ENCODE peak calls at places on chromosomes 1 and 21, in seven cellular contexts. C is astrocyte of the spinal cord, O is GM13976, E is sigmoid colon, L is endodermal cell, A is foreskin keratinocyte, Y is uterus. P is an unnamed sample.

GRCh38 chr1:155379180-155379876 is 58.6 kb downstream of the RUSC1 start:
- DNase-seq in C (peak), O (no peak), E (no peak), L (no peak), A (no peak), Y (no peak), P (no peak)

GRCh38 chr1:157966034-157966671 is 27.3 kb upstream of the KIRREL1 start:
- DNase-seq in C (peak), O (no peak), E (peak), L (no peak), A (peak), Y (peak), P (no peak)

GRCh38 chr1:34013958-34014737 is 150.3 kb downstream of the HMGB4 start:
- DNase-seq in C (no peak), O (peak), E (no peak), L (peak), A (no peak), Y (no peak), P (peak)

GRCh38 chr1:247331172-247331525 is 518 bp downstream of the ZNF496 start:
- DNase-seq in C (peak), O (peak), E (peak), L (peak), A (peak), Y (peak), P (peak)

GRCh38 chr1:77433934-77434333 is 152.1 kb downstream of the AK5 start:
- DNase-seq in C (no peak), O (no peak), E (no peak), L (no peak), A (no peak), Y (no peak), P (no peak)

GRCh38 chr1:18732686-18733085 is 102.0 kb downstream of the PAX7 start:
- DNase-seq in C (no peak), O (no peak), E (peak), L (peak), A (no peak), Y (no peak), P (no peak)

GRCh38 chr1:15702722-15703550 is 18.8 kb downstream of the PLEKHM2 start:
- DNase-seq in C (no peak), O (no peak), E (no peak), L (peak), A (no peak), Y (peak), P (no peak)

GRCh38 chr1:57600424-57600823 is 176.6 kb upstream of the DAB1 start:
- DNase-seq in C (no peak), O (no peak), E (no peak), L (peak), A (no peak), Y (no peak), P (no peak)

GRCh38 chr1:243447342-243447741 is 191.5 kb downstream of the SDCCAG8 start:
- DNase-seq in C (peak), O (no peak), E (no peak), L (no peak), A (peak), Y (no peak), P (no peak)

GRCh38 chr1:64923294-64923718 is 43.0 kb downstream of the JAK1 start:
- DNase-seq in C (no peak), O (no peak), E (no peak), L (no peak), A (no peak), Y (no peak), P (peak)

GRCh38 chr1:40877681-40878080 is 15.5 kb upstream of the CITED4 start:
- DNase-seq in C (peak), O (no peak), E (peak), L (peak), A (peak), Y (peak), P (no peak)

GRCh38 chr1:2383576-2383975 is 7.8 kb downstream of the MORN1 start:
- DNase-seq in C (no peak), O (no peak), E (peak), L (no peak), A (no peak), Y (no peak), P (no peak)

GRCh38 chr1:78543941-78544630 is 53.3 kb downstream of the PTGFR start:
- DNase-seq in C (no peak), O (no peak), E (no peak), L (no peak), A (peak), Y (no peak), P (no peak)

GRCh38 chr21:44399955-44400790 is 46.8 kb downstream of the TRPM2 start:
- DNase-seq in C (no peak), O (no peak), E (no peak), L (no peak), A (no peak), Y (no peak), P (no peak)

GRCh38 chr1:219563568-219563967 is 49.3 kb downstream of the ZC3H11B start:
- DNase-seq in C (no peak), O (no peak), E (no peak), L (no peak), A (no peak), Y (no peak), P (no peak)

GRCh38 chr1:41416081-41416480 is 54.8 kb downstream of the FOXO6 start:
- DNase-seq in C (no peak), O (no peak), E (no peak), L (no peak), A (no peak), Y (no peak), P (no peak)

GRCh38 chr1:1945782-1946393 is 26.8 kb upstream of the TMEM52 start:
- DNase-seq in C (no peak), O (no peak), E (no peak), L (no peak), A (no peak), Y (no peak), P (no peak)

GRCh38 chr1:63601912-63602311 is 8.7 kb downstream of the PGM1 start:
- DNase-seq in C (no peak), O (no peak), E (no peak), L (no peak), A (no peak), Y (no peak), P (no peak)

GRCh38 chr1:48572632-48573258 is 100.7 kb upstream of the SPATA6 start:
- DNase-seq in C (peak), O (peak), E (no peak), L (peak), A (no peak), Y (peak), P (peak)

GRCh38 chr1:152034654-152035405 is 2.0 kb downstream of the S100A11 start:
- DNase-seq in C (peak), O (peak), E (no peak), L (peak), A (peak), Y (peak), P (peak)

GRCh38 chr1:47527653-47528272 is 89.9 kb downstream of the FOXD2 start:
- DNase-seq in C (no peak), O (no peak), E (no peak), L (peak), A (no peak), Y (no peak), P (no peak)

GRCh38 chr1:150981177-150981804 is 801 bp upstream of the ANXA9 start:
- DNase-seq in C (no peak), O (no peak), E (no peak), L (peak), A (peak), Y (peak), P (no peak)

GRCh38 chr21:36754241-36754881 is 55.4 kb downstream of the SIM2 start:
- DNase-seq in C (peak), O (no peak), E (no peak), L (no peak), A (no peak), Y (no peak), P (no peak)

DNA sequence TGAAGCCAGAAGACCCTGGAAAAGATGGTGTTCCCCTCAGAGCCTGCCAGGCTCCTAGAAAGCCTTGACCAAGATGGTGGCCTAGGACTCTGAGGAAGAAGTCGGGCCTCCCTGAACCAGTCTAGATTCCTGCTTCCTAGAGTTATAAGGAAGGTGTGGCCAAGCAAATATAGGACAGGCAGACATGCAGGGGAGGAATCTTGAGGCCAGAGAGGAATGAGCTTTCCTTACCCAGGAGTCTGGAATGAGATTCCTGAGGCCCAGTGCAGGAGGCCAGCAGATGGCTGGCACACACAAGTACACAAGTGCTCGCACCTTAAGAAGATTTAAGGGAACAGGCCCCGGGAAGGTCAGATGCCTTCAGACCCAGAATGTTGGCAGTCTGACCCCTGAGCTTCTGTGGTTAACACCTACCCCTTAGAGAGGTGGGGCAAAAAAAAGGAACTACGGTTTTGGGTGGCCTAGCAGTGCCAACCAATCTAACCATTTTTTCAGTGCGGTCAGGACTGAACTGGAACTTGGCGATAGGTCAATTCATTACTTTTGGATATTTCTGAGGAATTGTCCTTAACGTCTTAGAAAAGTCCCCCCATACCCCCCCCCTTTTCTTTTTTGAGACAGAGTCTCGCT is 73.3 kb downstream of the MDM4 start:
- DNase-seq in C (no peak), O (no peak), E (no peak), L (no peak), A (no peak), Y (no peak), P (no peak)
- TF ChIP-seq CTCF in C (no peak), O (no peak), E (no peak), L (no peak), A (no peak), Y (no peak), P (no peak)

DNA sequence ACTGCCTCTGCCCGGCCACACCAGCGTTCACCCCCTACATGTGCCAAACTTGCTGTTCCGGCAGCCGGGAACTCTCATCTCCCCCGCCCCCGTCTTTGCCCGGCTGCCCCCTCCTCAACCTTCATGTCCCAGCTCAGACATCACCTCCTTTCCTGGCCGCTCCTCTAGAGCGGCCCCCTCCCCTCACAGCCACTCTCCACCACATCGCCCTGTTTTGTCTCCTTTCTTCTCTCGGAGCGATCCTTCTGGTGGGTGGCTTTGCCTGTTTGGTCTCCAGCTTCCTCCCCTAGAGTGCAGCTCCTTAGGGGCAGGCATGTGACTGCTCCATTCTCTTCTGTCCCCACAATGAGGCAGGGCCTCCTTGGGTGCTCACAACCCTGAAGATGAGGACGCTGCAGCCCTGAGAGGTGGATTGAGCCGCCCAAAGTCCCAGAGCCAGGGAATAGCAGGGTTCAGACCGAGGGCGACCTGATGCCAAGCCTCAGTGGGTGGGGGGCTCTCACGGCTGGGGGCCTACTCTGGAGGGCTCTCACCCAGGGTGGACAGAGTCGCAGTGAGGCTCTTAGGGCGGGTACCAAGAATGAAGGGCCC is 44.9 kb upstream of the ECE1 start:
- DNase-seq in C (no peak), O (no peak), E (peak), L (no peak), A (no peak), Y (no peak), P (no peak)
- TF ChIP-seq CTCF in C (no peak), O (no peak), E (peak), L (peak), A (no peak), Y (no peak), P (no peak)

DNA sequence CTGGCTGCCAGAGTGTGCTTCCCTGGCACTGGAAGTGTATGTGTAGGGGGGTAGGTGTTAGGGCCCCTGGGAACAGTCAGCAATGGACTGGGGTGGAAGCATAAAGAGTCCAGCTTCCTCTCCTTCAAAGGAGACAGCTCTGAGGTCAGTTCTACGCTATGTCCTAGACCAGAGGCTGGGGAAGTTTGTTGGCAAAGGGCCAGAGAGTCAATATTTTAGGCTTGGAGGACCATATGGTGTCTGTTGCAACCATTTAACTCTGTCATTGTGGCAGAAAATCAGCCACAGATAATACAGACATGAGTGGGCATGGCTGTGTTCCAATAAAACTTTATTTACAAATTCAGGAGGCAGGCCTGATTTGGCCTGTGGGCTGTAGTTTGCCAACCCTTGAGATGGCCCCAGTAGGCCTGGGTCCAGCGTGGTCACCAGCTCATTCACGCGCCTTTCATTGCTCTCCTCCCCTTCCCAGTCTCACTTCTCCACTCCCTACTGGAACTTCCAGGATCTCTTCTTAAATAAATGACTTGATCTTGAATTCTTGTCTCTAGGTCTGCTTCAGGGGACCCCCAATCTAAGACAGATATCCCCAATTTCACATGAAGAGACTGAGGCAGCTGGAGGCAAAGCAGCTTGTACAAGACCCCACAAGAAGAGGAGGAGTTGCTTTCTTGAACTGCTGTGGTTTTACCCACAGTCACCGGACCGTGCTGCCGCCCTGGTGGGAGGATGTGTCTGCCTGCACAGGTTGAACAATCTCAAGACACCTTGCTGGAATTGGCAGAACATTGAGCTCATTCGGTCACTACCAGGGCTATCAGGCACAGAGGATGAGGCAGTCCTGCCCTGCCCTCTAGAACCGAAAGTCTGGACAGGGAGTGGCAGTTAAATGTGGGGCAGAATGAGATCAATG is 162.4 kb upstream of the POU3F1 start:
- DNase-seq in C (no peak), O (no peak), E (no peak), L (no peak), A (no peak), Y (no peak), P (no peak)
- TF ChIP-seq CTCF in C (no peak), O (no peak), E (no peak), L (peak), A (no peak), Y (no peak), P (no peak)

DNA sequence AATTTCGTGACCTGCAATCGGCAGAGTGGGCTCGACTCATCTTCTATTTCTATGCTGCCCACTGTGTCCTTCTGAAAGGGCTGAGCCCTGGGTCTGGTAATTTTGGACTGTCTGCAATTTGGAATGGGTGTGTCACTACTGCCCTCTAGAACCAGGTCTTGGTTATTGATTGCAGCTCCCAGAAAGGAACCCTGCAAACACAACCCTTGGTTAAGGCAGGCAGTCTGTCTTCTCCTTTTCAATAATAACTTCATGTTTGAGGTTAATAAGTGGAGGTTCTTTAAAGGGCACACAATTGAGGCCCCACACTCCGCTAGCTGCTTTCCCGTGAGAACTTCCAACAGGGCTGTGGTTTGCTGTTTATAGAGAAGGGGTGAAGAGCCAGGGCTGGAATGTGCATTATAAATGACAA is 79.9 kb upstream of the LYST start:
- DNase-seq in C (peak), O (peak), E (no peak), L (no peak), A (no peak), Y (no peak), P (peak)
- TF ChIP-seq CTCF in C (peak), O (peak), E (no peak), L (no peak), A (peak), Y (no peak), P (no peak)

GRCh38 chr1:21655748-21656147 is 13.4 kb downstream of the RAP1GAP start:
- DNase-seq in C (no peak), O (no peak), E (no peak), L (peak), A (peak), Y (no peak), P (no peak)
- TF ChIP-seq CTCF in C (no peak), O (no peak), E (no peak), L (peak), A (peak), Y (no peak), P (no peak)

GRCh38 chr1:59779949-59780348 is 34.8 kb upstream of the HOOK1 start:
- DNase-seq in C (no peak), O (no peak), E (no peak), L (peak), A (no peak), Y (no peak), P (no peak)

GRCh38 chr1:59775480-59775879 is 39.3 kb upstream of the HOOK1 start:
- DNase-seq in C (no peak), O (no peak), E (no peak), L (no peak), A (no peak), Y (no peak), P (no peak)

GRCh38 chr1:59771361-59771760 is 43.4 kb upstream of the HOOK1 start:
- DNase-seq in C (no peak), O (no peak), E (no peak), L (no peak), A (no peak), Y (no peak), P (no peak)

DNA sequence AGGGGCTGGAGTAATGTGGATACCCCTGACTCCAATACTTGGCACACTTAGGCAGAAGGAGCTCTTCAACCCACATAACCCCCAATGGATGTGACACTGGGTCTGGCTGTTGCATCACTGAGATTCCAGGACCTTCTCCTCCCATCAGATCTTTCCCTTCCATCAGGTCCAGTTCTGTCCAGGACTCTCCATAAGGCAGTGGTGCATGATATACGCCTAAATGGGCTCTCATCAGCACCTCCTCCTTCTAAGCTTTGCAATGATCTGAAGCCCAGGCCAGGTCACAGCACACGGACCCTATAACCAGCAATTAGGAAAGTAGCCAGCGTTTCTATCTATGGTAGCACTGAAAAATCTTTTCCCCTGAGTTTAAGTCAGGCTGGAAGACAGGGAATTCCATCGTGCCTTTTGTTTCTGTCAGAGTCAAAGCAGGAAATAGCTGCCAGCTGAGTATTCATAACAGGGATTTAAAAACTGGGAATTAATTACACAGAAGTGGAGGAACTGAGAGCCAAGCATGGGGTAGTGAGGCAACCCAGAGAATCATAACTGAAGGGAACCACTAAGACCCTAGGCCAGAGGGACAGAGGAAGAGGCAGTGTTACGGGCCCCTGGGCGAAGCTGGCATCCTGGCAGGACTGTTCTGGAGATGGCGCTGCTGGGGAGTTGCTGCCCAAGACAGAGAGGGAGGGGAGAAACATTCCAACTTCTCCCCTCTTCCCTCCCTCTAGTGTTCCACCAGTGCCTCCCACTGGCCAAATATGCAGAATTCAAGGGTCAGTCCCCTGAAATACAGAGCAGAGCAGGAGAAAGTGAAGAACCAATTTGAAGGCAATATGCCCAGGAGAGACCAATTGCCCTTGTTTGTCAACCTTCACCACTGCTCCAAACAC is 37.5 kb upstream of the HOOK1 start:
- DNase-seq in C (no peak), O (no peak), E (no peak), L (peak), A (no peak), Y (no peak), P (no peak)
- TF ChIP-seq CTCF in C (no peak), O (no peak), E (no peak), L (peak), A (peak), Y (no peak), P (no peak)

GRCh38 chr1:113694910-113695309 is 64.4 kb downstream of the PHTF1 start:
- DNase-seq in C (no peak), O (no peak), E (no peak), L (no peak), A (no peak), Y (no peak), P (no peak)
- TF ChIP-seq CTCF in C (no peak), O (no peak), E (no peak), L (no peak), A (no peak), Y (no peak), P (no peak)

GRCh38 chr1:216425577-216425976 is 2.3 kb upstream of the USH2A start:
- DNase-seq in C (no peak), O (no peak), E (no peak), L (no peak), A (no peak), Y (no peak), P (no peak)
- TF ChIP-seq CTCF in C (no peak), O (no peak), E (no peak), L (no peak), A (no peak), Y (no peak), P (no peak)

DNA sequence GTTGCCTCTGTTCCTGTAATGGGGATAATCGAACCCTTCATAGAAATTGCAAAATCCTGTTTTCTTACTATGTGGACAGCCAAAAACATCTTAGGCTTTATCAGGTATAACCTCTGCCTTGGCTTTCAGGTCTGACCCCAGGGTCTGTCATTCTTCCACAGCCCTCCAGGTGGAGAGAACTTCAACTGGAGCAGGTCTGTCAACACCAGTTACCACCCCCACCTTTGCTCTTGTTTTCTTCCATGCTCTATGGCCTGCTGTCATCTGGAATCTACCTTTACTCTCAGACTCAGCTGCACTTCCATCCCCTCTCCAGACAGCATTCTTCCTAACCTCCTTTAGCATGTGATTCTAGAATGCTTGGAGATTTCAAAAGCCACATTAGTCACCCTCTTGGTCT is 10.4 kb upstream of the GJA9 start:
- DNase-seq in C (no peak), O (no peak), E (no peak), L (peak), A (no peak), Y (no peak), P (no peak)
- TF ChIP-seq CTCF in C (peak), O (no peak), E (no peak), L (peak), A (peak), Y (no peak), P (no peak)

P was measured in GM20000.